ENCODE peak calls at places on chromosome 11, in six cellular contexts. One of them, this sample, is unnamed.

GRCh38 chr11:62553839-62554361 is 7.3 kb upstream of the AHNAK start:
- DNase-seq in stomach: no peak
- DNase-seq in small intestine: peak; percentile 87
- DNase-seq in hepatocyte: no peak
- DNase-seq in MM.1S: no peak
- DNase-seq in uterus: no peak
- DNase-seq in this sample: no peak

GRCh38 chr11:28922351-28922981 is 814.3 kb downstream of the METTL15 start:
- DNase-seq in stomach: no peak
- DNase-seq in small intestine: peak; percentile 25
- DNase-seq in hepatocyte: no peak
- DNase-seq in MM.1S: no peak
- DNase-seq in uterus: no peak
- DNase-seq in this sample: no peak

GRCh38 chr11:134646561-134646960 is 234.5 kb upstream of the B3GAT1 start:
- DNase-seq in stomach: peak; percentile 8
- DNase-seq in small intestine: no peak
- DNase-seq in hepatocyte: no peak
- DNase-seq in MM.1S: no peak
- DNase-seq in uterus: no peak
- DNase-seq in this sample: no peak

GRCh38 chr11:12900496-12900895 is 108.6 kb upstream of the RASSF10 start:
- DNase-seq in stomach: no peak
- DNase-seq in small intestine: peak; percentile 46
- DNase-seq in hepatocyte: peak; percentile 54
- DNase-seq in MM.1S: no peak
- DNase-seq in uterus: no peak
- DNase-seq in this sample: no peak

GRCh38 chr11:1519028-1519736 is 32.6 kb upstream of the MOB2 start:
- DNase-seq in stomach: no peak
- DNase-seq in small intestine: no peak
- DNase-seq in hepatocyte: no peak
- DNase-seq in MM.1S: no peak
- DNase-seq in uterus: no peak
- DNase-seq in this sample: no peak

GRCh38 chr11:82634091-82634490 is 99.6 kb downstream of the FAM181B start:
- DNase-seq in stomach: no peak
- DNase-seq in small intestine: no peak
- DNase-seq in hepatocyte: no peak
- DNase-seq in MM.1S: no peak
- DNase-seq in uterus: no peak
- DNase-seq in this sample: no peak

GRCh38 chr11:76174330-76174729 is 32.0 kb downstream of the WNT11 start:
- DNase-seq in stomach: no peak
- DNase-seq in small intestine: no peak
- DNase-seq in hepatocyte: no peak
- DNase-seq in MM.1S: no peak
- DNase-seq in uterus: no peak
- DNase-seq in this sample: no peak

GRCh38 chr11:12281571-12282478 is 95.5 kb upstream of the PARVA start:
- DNase-seq in stomach: peak; percentile 89
- DNase-seq in small intestine: peak; percentile 83
- DNase-seq in hepatocyte: peak; percentile 90
- DNase-seq in MM.1S: peak; percentile 74
- DNase-seq in uterus: peak; percentile 87
- DNase-seq in this sample: peak; percentile 73

GRCh38 chr11:64246874-64247728 is at the start of gene PPP1R14B:
- DNase-seq in stomach: peak; percentile 89
- DNase-seq in small intestine: peak; percentile 86
- DNase-seq in hepatocyte: peak; percentile 93
- DNase-seq in MM.1S: peak; percentile 83
- DNase-seq in uterus: peak; percentile 81
- DNase-seq in this sample: peak; percentile 71

GRCh38 chr11:57598831-57599155 is 1.3 kb downstream of the SERPING1 start:
- DNase-seq in stomach: no peak
- DNase-seq in small intestine: no peak
- DNase-seq in hepatocyte: peak; percentile 19
- DNase-seq in MM.1S: no peak
- DNase-seq in uterus: peak; percentile 51
- DNase-seq in this sample: no peak

GRCh38 chr11:23078289-23078971 is 218.2 kb upstream of the CCDC179 start:
- DNase-seq in stomach: no peak
- DNase-seq in small intestine: no peak
- DNase-seq in hepatocyte: no peak
- DNase-seq in MM.1S: no peak
- DNase-seq in uterus: no peak
- DNase-seq in this sample: no peak

DNA sequence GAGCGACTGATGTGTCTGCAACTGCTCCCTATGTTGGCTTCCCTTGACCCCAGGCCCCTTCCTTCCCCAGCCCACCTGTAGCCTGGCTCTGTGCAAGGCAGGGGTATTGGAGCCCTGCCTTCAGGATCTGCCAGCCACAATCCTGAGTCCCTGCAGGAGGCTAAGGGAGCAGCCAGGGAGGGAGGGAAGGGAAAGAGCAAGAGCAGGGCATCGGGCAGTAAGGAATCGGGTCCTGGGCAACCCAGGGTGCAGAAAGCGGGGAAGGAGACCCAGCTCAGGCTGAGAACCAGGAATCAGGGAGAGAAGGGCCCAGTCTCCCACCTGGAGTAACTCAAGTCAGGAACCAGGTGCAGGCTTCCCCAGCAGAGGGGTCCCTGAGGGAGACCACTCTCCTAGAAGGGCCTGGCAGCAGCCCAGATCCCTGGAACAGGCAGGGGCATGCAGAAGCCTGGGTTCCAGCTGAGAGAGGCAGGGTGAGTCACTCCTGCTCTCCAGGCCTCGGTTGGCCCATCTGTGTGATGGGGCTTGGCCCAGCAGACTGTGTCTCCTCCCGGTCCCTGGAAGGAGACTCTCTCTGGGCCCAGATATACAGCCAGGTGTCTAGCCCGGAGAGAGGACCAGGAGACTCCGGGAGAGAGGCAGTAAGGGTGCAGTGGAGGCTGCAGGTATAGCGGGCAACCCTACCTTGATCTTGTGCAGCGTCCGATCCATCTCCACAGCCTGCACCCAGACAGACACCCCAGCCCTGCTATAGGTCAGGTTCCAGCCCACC is 13.4 kb downstream of the STARD10 start:
- DNase-seq in stomach: no peak
- DNase-seq in small intestine: no peak
- DNase-seq in hepatocyte: no peak
- DNase-seq in MM.1S: no peak
- DNase-seq in uterus: no peak
- DNase-seq in this sample: no peak
- H3K4me1 ChIP-seq in stomach: peaks cover 85% of the 10 kb centered on the region
- H3K4me1 ChIP-seq in small intestine: peaks cover 3% of the 10 kb centered on the region
- H3K4me1 ChIP-seq in hepatocyte: peaks cover 64% of the 10 kb centered on the region
- H3K4me1 ChIP-seq in MM.1S: peaks cover 15% of the 10 kb centered on the region
- H3K4me1 ChIP-seq in uterus: no peaks in the 10 kb centered on the region
- H3K4me1 ChIP-seq in this sample: peaks cover 21% of the 10 kb centered on the region

DNA sequence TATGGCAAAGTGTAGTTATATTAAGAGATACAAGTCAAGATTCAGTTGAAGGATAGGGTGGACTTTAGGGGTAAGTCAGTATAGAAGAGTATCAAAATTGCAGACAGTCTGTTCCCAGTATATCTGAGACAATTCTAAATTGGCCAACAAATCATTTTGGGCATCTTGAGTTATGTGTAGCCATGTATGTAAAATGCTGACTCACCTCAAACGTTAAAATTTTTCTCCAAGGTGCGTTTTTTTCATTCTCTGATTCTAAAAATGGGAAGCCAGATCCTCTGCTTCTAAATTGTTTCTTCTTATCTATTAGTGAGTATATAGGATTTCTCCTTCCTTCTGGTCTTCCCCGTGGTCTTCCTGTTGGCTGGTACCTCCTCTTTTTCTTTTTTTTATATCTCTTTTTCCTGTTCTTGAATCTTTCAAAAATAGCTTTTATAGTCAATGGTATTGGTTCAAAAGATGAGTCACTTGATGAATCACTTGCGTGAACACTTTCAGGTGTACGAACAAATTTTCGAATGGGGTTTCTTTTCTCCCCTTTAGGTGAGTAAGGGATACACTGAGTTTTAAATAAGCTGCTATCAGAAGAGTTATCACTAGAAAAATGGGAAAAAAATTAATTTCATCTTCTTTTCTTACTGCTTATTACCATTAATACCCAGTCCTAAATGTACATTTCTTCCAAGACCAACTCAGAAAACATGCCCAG is 3.2 kb downstream of the TAF1D start:
- DNase-seq in stomach: no peak
- DNase-seq in small intestine: no peak
- DNase-seq in hepatocyte: no peak
- DNase-seq in MM.1S: peak; percentile 35
- DNase-seq in uterus: no peak
- DNase-seq in this sample: peak; percentile 43
- H3K36me3 ChIP-seq in stomach: peaks cover 60% of the 10 kb centered on the region
- H3K36me3 ChIP-seq in small intestine: peaks cover 12% of the 10 kb centered on the region
- H3K36me3 ChIP-seq in hepatocyte: peaks cover 23% of the 10 kb centered on the region
- H3K36me3 ChIP-seq in MM.1S: peaks cover 45% of the 10 kb centered on the region
- H3K36me3 ChIP-seq in uterus: no peaks in the 10 kb centered on the region
- H3K36me3 ChIP-seq in this sample: peaks cover 56% of the 10 kb centered on the region

GRCh38 chr11:59666969-59667368 is 1.9 kb downstream of the PATL1 start:
- DNase-seq in stomach: no peak
- DNase-seq in small intestine: peak; percentile 6
- DNase-seq in hepatocyte: no peak
- DNase-seq in MM.1S: no peak
- DNase-seq in uterus: no peak
- DNase-seq in this sample: no peak
- H3K4me3 ChIP-seq in stomach: no peak overlapping the region
- H3K4me3 ChIP-seq in small intestine: no peak overlapping the region
- H3K4me3 ChIP-seq in hepatocyte: no peak overlapping the region
- H3K4me3 ChIP-seq in MM.1S: no peak overlapping the region
- H3K4me3 ChIP-seq in uterus: no peak overlapping the region
- H3K4me3 ChIP-seq in this sample: peak overlapping the region; percentile 32

GRCh38 chr11:130163346-130164220 is 4.0 kb downstream of the ST14 start:
- DNase-seq in stomach: peak; percentile 80
- DNase-seq in small intestine: peak; percentile 68
- DNase-seq in hepatocyte: no peak
- DNase-seq in MM.1S: no peak
- DNase-seq in uterus: no peak
- DNase-seq in this sample: no peak

GRCh38 chr11:130164221-130164570 is 4.6 kb downstream of the ST14 start:
- DNase-seq in stomach: no peak
- DNase-seq in small intestine: no peak
- DNase-seq in hepatocyte: no peak
- DNase-seq in MM.1S: no peak
- DNase-seq in uterus: no peak
- DNase-seq in this sample: no peak

GRCh38 chr11:130165601-130166456 is 6.2 kb downstream of the ST14 start:
- DNase-seq in stomach: no peak
- DNase-seq in small intestine: peak; percentile 93
- DNase-seq in hepatocyte: no peak
- DNase-seq in MM.1S: no peak
- DNase-seq in uterus: no peak
- DNase-seq in this sample: no peak

GRCh38 chr11:130168105-130168504 is 8.5 kb downstream of the ST14 start:
- DNase-seq in stomach: no peak
- DNase-seq in small intestine: no peak
- DNase-seq in hepatocyte: no peak
- DNase-seq in MM.1S: no peak
- DNase-seq in uterus: no peak
- DNase-seq in this sample: no peak

DNA sequence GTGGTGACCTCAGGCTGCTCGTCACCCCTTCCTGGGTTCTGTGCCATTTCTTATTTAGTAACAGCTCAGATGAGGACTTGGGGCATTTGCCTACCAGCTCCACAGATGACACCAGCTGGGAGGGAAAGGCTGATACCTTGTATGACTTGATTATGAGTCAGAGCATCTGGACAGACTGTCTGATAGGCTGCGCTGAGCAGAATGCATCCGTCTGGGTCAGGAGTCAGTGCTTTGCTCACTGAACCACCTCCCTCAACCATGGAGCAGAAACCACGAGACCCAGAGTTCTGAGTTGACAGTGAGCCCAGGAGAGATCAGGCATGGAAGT is 6.8 kb downstream of the ST14 start:
- DNase-seq in stomach: peak; percentile 49
- DNase-seq in small intestine: peak; percentile 94
- DNase-seq in hepatocyte: peak; percentile 80
- DNase-seq in MM.1S: no peak
- DNase-seq in uterus: no peak
- DNase-seq in this sample: no peak
- H3K4me1 ChIP-seq in stomach: peaks cover 77% of the 10 kb centered on the region
- H3K4me1 ChIP-seq in small intestine: peaks cover 3% of the 10 kb centered on the region
- H3K4me1 ChIP-seq in hepatocyte: peaks cover 20% of the 10 kb centered on the region
- H3K4me1 ChIP-seq in MM.1S: peaks cover 25% of the 10 kb centered on the region
- H3K4me1 ChIP-seq in uterus: no peaks in the 10 kb centered on the region
- H3K4me1 ChIP-seq in this sample: no peaks in the 10 kb centered on the region

DNA sequence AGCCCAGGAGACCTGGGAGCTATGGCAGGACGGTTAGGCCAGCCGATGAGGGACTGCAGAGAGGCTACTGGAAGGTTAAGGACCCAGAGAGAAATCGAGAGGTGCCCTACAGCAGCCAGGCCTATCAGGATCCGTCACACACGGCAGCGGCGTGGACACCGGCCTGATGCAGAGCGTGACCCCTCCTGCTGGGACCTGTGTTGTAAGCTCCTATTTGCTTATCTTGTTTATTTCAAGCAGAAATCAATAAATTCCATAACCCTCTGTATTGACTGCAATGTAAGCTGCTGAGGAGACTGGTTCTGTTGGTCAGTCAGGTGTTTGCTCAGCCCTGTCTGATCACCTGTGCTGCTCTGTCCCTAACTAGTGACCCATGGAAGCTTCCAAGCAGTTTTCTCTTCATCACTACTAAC is 39.9 kb downstream of the PPP2R1B start:
- DNase-seq in stomach: no peak
- DNase-seq in small intestine: no peak
- DNase-seq in hepatocyte: no peak
- DNase-seq in MM.1S: no peak
- DNase-seq in uterus: no peak
- DNase-seq in this sample: no peak
- H3K36me3 ChIP-seq in stomach: peaks cover 69% of the 10 kb centered on the region
- H3K36me3 ChIP-seq in small intestine: peaks cover 17% of the 10 kb centered on the region
- H3K36me3 ChIP-seq in hepatocyte: no peaks in the 10 kb centered on the region
- H3K36me3 ChIP-seq in MM.1S: no peaks in the 10 kb centered on the region
- H3K36me3 ChIP-seq in uterus: no peaks in the 10 kb centered on the region
- H3K36me3 ChIP-seq in this sample: peaks cover 46% of the 10 kb centered on the region